ENCODE peak calls at places on chromosomes 16 and 17, in five cellular contexts. I, P, U, E and M are unnamed samples.

GRCh38 chr17:279356-279755 is 73.3 kb downstream of the RPH3AL start:
- DNase-seq in I (peak; percentile 58), P (no peak), U (no peak), E (no peak), M (no peak)

GRCh38 chr17:17972952-17973254 is 241 bp downstream of the DRC3 start:
- DNase-seq in I (no peak), P (no peak), U (no peak), E (no peak), M (no peak)

GRCh38 chr17:74816883-74817620 is 40.9 kb upstream of the NAT9 start:
- DNase-seq in I (no peak), P (no peak), U (no peak), E (no peak), M (no peak)

GRCh38 chr17:29102046-29102445 is 59.1 kb downstream of the PIPOX start:
- DNase-seq in I (no peak), P (no peak), U (no peak), E (no peak), M (no peak)

GRCh38 chr16:86074651-86075487 is 175.9 kb downstream of the IRF8 start:
- DNase-seq in I (no peak), P (no peak), U (no peak), E (no peak), M (no peak)

GRCh38 chr16:67370686-67371085 is 22.6 kb downstream of the TPPP3 start:
- DNase-seq in I (no peak), P (no peak), U (no peak), E (no peak), M (no peak)

GRCh38 chr17:7887038-7887481 is 1.5 kb upstream of the CHD3 start:
- DNase-seq in I (no peak), P (no peak), U (no peak), E (no peak), M (no peak)

GRCh38 chr16:48232459-48233040 is 11.6 kb upstream of the LONP2 start:
- DNase-seq in I (no peak), P (no peak), U (no peak), E (no peak), M (no peak)

GRCh38 chr16:51152691-51153261 is 1.7 kb upstream of the SALL1 start:
- DNase-seq in I (no peak), P (no peak), U (no peak), E (no peak), M (no peak)

GRCh38 chr16:70703041-70703834 is 17.4 kb upstream of the MTSS2 start:
- DNase-seq in I (peak; percentile 95), P (peak; percentile 94), U (no peak), E (no peak), M (peak; percentile 86)

GRCh38 chr17:78144146-78144719 is 2.0 kb upstream of the C17orf99 start:
- DNase-seq in I (peak; percentile 90), P (no peak), U (no peak), E (no peak), M (peak; percentile 84)

GRCh38 chr17:69561462-69561861 is 147.0 kb downstream of the MAP2K6 start:
- DNase-seq in I (no peak), P (no peak), U (no peak), E (no peak), M (no peak)

GRCh38 chr17:30225919-30226553 is 9.5 kb downstream of the SLC6A4 start:
- DNase-seq in I (no peak), P (no peak), U (no peak), E (no peak), M (no peak)

GRCh38 chr16:10172848-10173655 is 9.2 kb downstream of the GRIN2A start:
- DNase-seq in I (no peak), P (no peak), U (no peak), E (peak; percentile 41), M (no peak)

GRCh38 chr17:57455063-57455914 is 199.0 kb downstream of the MSI2 start:
- DNase-seq in I (no peak), P (no peak), U (peak; percentile 78), E (no peak), M (no peak)

GRCh38 chr17:70499067-70499786 is 329.9 kb downstream of the KCNJ2 start:
- DNase-seq in I (no peak), P (no peak), U (no peak), E (no peak), M (no peak)

GRCh38 chr16:84925092-84925772 is 86.1 kb downstream of the ZDHHC7 start:
- DNase-seq in I (peak; percentile 77), P (no peak), U (peak; percentile 88), E (no peak), M (peak; percentile 89)